ENCODE peak calls at places on chromosomes 11 and 22, in six cellular contexts. One of them, this sample, is unnamed.
A peak's percentile ranks its signal among the peaks of the same experiment; 100 is the strongest.

GRCh38 chr22:19515654-19516377 is 8.4 kb downstream of the CLDN5 start:
- DNase-seq in IMR-90: no peak
- DNase-seq in OCI-LY7: no peak
- DNase-seq in hepatocyte: no peak
- DNase-seq in A549: no peak
- DNase-seq in neuronal stem cell: no peak
- DNase-seq in this sample: no peak

GRCh38 chr11:953513-953912 is 27.8 kb downstream of the AP2A2 start:
- DNase-seq in OCI-LY7: no peak
- DNase-seq in A549: no peak
- DNase-seq in hepatocyte: no peak
- DNase-seq in IMR-90: no peak
- DNase-seq in neuronal stem cell: no peak
- DNase-seq in this sample: no peak

GRCh38 chr11:67355794-67356550 is 2.6 kb upstream of the POLD4 start:
- DNase-seq in IMR-90: no peak
- DNase-seq in hepatocyte: no peak
- DNase-seq in A549: peak; percentile 1
- DNase-seq in neuronal stem cell: no peak
- DNase-seq in OCI-LY7: peak; percentile 60
- DNase-seq in this sample: peak; percentile 32

GRCh38 chr11:124890701-124891389 is 6.8 kb downstream of the ROBO4 start:
- DNase-seq in OCI-LY7: no peak
- DNase-seq in A549: no peak
- DNase-seq in neuronal stem cell: no peak
- DNase-seq in IMR-90: no peak
- DNase-seq in hepatocyte: no peak
- DNase-seq in this sample: no peak

GRCh38 chr22:44063462-44064371 is 39.6 kb downstream of the PARVB start:
- DNase-seq in OCI-LY7: peak; percentile 14
- DNase-seq in neuronal stem cell: no peak
- DNase-seq in IMR-90: no peak
- DNase-seq in A549: no peak
- DNase-seq in hepatocyte: no peak
- DNase-seq in this sample: no peak

GRCh38 chr22:41526226-41526531 is 18.1 kb downstream of the POLR3H start:
- DNase-seq in IMR-90: no peak
- DNase-seq in hepatocyte: no peak
- DNase-seq in OCI-LY7: no peak
- DNase-seq in neuronal stem cell: no peak
- DNase-seq in A549: no peak
- DNase-seq in this sample: no peak

GRCh38 chr11:112103446-112103845 is 16.8 kb downstream of the SDHD start:
- DNase-seq in IMR-90: no peak
- DNase-seq in neuronal stem cell: no peak
- DNase-seq in A549: no peak
- DNase-seq in OCI-LY7: no peak
- DNase-seq in hepatocyte: no peak
- DNase-seq in this sample: no peak

GRCh38 chr11:16397355-16397754 is 41.0 kb upstream of the SOX6 start:
- DNase-seq in A549: no peak
- DNase-seq in IMR-90: no peak
- DNase-seq in OCI-LY7: no peak
- DNase-seq in hepatocyte: no peak
- DNase-seq in neuronal stem cell: no peak
- DNase-seq in this sample: no peak

GRCh38 chr22:24023204-24023789 is 12.2 kb downstream of the CABIN1 start:
- DNase-seq in OCI-LY7: no peak
- DNase-seq in IMR-90: no peak
- DNase-seq in hepatocyte: no peak
- DNase-seq in neuronal stem cell: no peak
- DNase-seq in A549: no peak
- DNase-seq in this sample: no peak

GRCh38 chr22:45818130-45819085 is 146.8 kb downstream of the ATXN10 start:
- DNase-seq in neuronal stem cell: no peak
- DNase-seq in IMR-90: no peak
- DNase-seq in hepatocyte: peak; percentile 29
- DNase-seq in A549: no peak
- DNase-seq in OCI-LY7: no peak
- DNase-seq in this sample: peak; percentile 51

GRCh38 chr11:86064236-86064803 is 4.6 kb downstream of the PICALM start:
- DNase-seq in IMR-90: peak; percentile 54
- DNase-seq in neuronal stem cell: no peak
- DNase-seq in A549: no peak
- DNase-seq in hepatocyte: no peak
- DNase-seq in OCI-LY7: no peak
- DNase-seq in this sample: no peak

GRCh38 chr11:95078526-95078925 is 11.1 kb upstream of the ENDOD1 start:
- DNase-seq in IMR-90: peak; percentile 6
- DNase-seq in A549: no peak
- DNase-seq in neuronal stem cell: no peak
- DNase-seq in OCI-LY7: no peak
- DNase-seq in hepatocyte: no peak
- DNase-seq in this sample: no peak

GRCh38 chr22:45053571-45053970 is 43.8 kb upstream of the PHF21B start:
- DNase-seq in OCI-LY7: no peak
- DNase-seq in A549: no peak
- DNase-seq in IMR-90: no peak
- DNase-seq in neuronal stem cell: no peak
- DNase-seq in hepatocyte: no peak
- DNase-seq in this sample: no peak

GRCh38 chr11:62545437-62546243 is 966 bp downstream of the AHNAK start:
- DNase-seq in A549: peak; percentile 89
- DNase-seq in neuronal stem cell: peak; percentile 78
- DNase-seq in OCI-LY7: no peak
- DNase-seq in hepatocyte: peak; percentile 94
- DNase-seq in IMR-90: peak; percentile 93
- DNase-seq in this sample: peak; percentile 87

GRCh38 chr11:111123463-111124398 is 121.8 kb upstream of the POU2AF2 start:
- DNase-seq in hepatocyte: no peak
- DNase-seq in OCI-LY7: peak; percentile 10
- DNase-seq in neuronal stem cell: no peak
- DNase-seq in A549: no peak
- DNase-seq in IMR-90: no peak
- DNase-seq in this sample: no peak

GRCh38 chr11:61777234-61778090 is 14.9 kb downstream of the TMEM258 start:
- DNase-seq in hepatocyte: no peak
- DNase-seq in OCI-LY7: no peak
- DNase-seq in neuronal stem cell: no peak
- DNase-seq in A549: no peak
- DNase-seq in IMR-90: no peak
- DNase-seq in this sample: no peak

GRCh38 chr11:65119670-65119995 is 2.1 kb upstream of the ZNHIT2 start:
- DNase-seq in OCI-LY7: peak; percentile 51
- DNase-seq in hepatocyte: no peak
- DNase-seq in A549: no peak
- DNase-seq in neuronal stem cell: no peak
- DNase-seq in IMR-90: no peak
- DNase-seq in this sample: no peak
- H3K4me2 ChIP-seq in OCI-LY7: peak overlapping the region; percentile 87
- H3K4me2 ChIP-seq in hepatocyte: no peak overlapping the region
- H3K4me2 ChIP-seq in A549: no peak overlapping the region
- H3K4me2 ChIP-seq in neuronal stem cell: no peak overlapping the region
- H3K4me2 ChIP-seq in IMR-90: no peak overlapping the region
- H3K4me2 ChIP-seq in this sample: no peak overlapping the region

GRCh38 chr11:70353900-70354568 is 44.3 kb upstream of the CTTN start:
- DNase-seq in neuronal stem cell: no peak
- DNase-seq in A549: no peak
- DNase-seq in IMR-90: no peak
- DNase-seq in OCI-LY7: no peak
- DNase-seq in hepatocyte: no peak
- DNase-seq in this sample: no peak
- H3K4me2 ChIP-seq in neuronal stem cell: no peak overlapping the region
- H3K4me2 ChIP-seq in A549: no peak overlapping the region
- H3K4me2 ChIP-seq in IMR-90: no peak overlapping the region
- H3K4me2 ChIP-seq in OCI-LY7: no peak overlapping the region
- H3K4me2 ChIP-seq in hepatocyte: no peak overlapping the region
- H3K4me2 ChIP-seq in this sample: no peak overlapping the region

GRCh38 chr11:88042238-88043032 is 132.8 kb downstream of the RAB38 start:
- DNase-seq in neuronal stem cell: no peak
- DNase-seq in OCI-LY7: no peak
- DNase-seq in IMR-90: no peak
- DNase-seq in A549: no peak
- DNase-seq in hepatocyte: peak; percentile 7
- DNase-seq in this sample: no peak
- H3K4me2 ChIP-seq in neuronal stem cell: no peak overlapping the region
- H3K4me2 ChIP-seq in OCI-LY7: no peak overlapping the region
- H3K4me2 ChIP-seq in IMR-90: no peak overlapping the region
- H3K4me2 ChIP-seq in A549: no peak overlapping the region
- H3K4me2 ChIP-seq in hepatocyte: no peak overlapping the region
- H3K4me2 ChIP-seq in this sample: peak overlapping the region; percentile 42

GRCh38 chr22:49093192-49093880 is 734.3 kb downstream of the BRD1 start:
- DNase-seq in A549: no peak
- DNase-seq in OCI-LY7: no peak
- DNase-seq in IMR-90: no peak
- DNase-seq in neuronal stem cell: no peak
- DNase-seq in hepatocyte: no peak
- DNase-seq in this sample: no peak

GRCh38 chr22:49094858-49095257 is 732.8 kb downstream of the BRD1 start:
- DNase-seq in OCI-LY7: no peak
- DNase-seq in hepatocyte: no peak
- DNase-seq in neuronal stem cell: no peak
- DNase-seq in IMR-90: no peak
- DNase-seq in A549: no peak
- DNase-seq in this sample: no peak

GRCh38 chr22:49095366-49095765 is 732.3 kb downstream of the BRD1 start:
- DNase-seq in IMR-90: no peak
- DNase-seq in A549: no peak
- DNase-seq in neuronal stem cell: no peak
- DNase-seq in hepatocyte: no peak
- DNase-seq in OCI-LY7: no peak
- DNase-seq in this sample: no peak

GRCh38 chr22:49092751-49093150 is 734.9 kb downstream of the BRD1 start:
- DNase-seq in A549: no peak
- DNase-seq in hepatocyte: no peak
- DNase-seq in OCI-LY7: no peak
- DNase-seq in IMR-90: no peak
- DNase-seq in neuronal stem cell: no peak
- DNase-seq in this sample: no peak

GRCh38 chr22:49094151-49094550 is 733.5 kb downstream of the BRD1 start:
- DNase-seq in OCI-LY7: no peak
- DNase-seq in A549: no peak
- DNase-seq in IMR-90: no peak
- DNase-seq in hepatocyte: no peak
- DNase-seq in neuronal stem cell: no peak
- DNase-seq in this sample: no peak
- H3K4me2 ChIP-seq in OCI-LY7: no peak overlapping the region
- H3K4me2 ChIP-seq in A549: no peak overlapping the region
- H3K4me2 ChIP-seq in IMR-90: no peak overlapping the region
- H3K4me2 ChIP-seq in hepatocyte: no peak overlapping the region
- H3K4me2 ChIP-seq in neuronal stem cell: no peak overlapping the region
- H3K4me2 ChIP-seq in this sample: no peak overlapping the region

GRCh38 chr22:37329239-37330140 is 47.2 kb downstream of the CYTH4 start:
- DNase-seq in OCI-LY7: no peak
- DNase-seq in neuronal stem cell: no peak
- DNase-seq in hepatocyte: no peak
- DNase-seq in IMR-90: peak; percentile 31
- DNase-seq in A549: no peak
- DNase-seq in this sample: peak; percentile 37

GRCh38 chr22:37326726-37327125 is 44.4 kb downstream of the CYTH4 start:
- DNase-seq in OCI-LY7: no peak
- DNase-seq in neuronal stem cell: no peak
- DNase-seq in A549: no peak
- DNase-seq in hepatocyte: peak; percentile 67
- DNase-seq in IMR-90: no peak
- DNase-seq in this sample: no peak

GRCh38 chr22:37325024-37325395 is 42.7 kb downstream of the CYTH4 start:
- DNase-seq in neuronal stem cell: no peak
- DNase-seq in OCI-LY7: no peak
- DNase-seq in A549: no peak
- DNase-seq in hepatocyte: no peak
- DNase-seq in IMR-90: no peak
- DNase-seq in this sample: no peak

GRCh38 chr22:37330200-37331033 is 48.1 kb downstream of the CYTH4 start:
- DNase-seq in OCI-LY7: peak; percentile 87
- DNase-seq in hepatocyte: peak; percentile 92
- DNase-seq in A549: peak; percentile 79
- DNase-seq in neuronal stem cell: peak; percentile 88
- DNase-seq in IMR-90: peak; percentile 90
- DNase-seq in this sample: peak; percentile 98

DNA sequence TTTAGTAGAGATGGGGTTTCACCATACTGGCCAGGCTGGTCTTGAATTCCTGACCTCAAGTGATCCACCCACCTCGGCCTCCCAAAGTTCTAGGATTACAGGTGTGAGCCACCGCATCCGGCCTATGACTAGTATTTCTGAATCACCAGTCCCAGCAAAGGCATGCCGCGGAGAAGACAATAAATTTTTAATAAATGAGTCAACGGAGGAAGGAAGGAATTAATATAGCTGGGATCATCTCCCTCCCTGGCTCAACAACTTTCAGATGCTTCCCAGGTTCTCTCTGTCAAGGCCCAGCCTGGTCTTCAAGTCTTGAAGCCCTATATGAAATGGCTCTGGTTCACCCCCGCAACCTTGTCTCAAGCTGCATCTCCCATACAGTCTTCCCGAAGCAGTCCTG is 45.7 kb downstream of the CYTH4 start:
- DNase-seq in IMR-90: peak; percentile 93
- DNase-seq in hepatocyte: no peak
- DNase-seq in A549: no peak
- DNase-seq in OCI-LY7: no peak
- DNase-seq in neuronal stem cell: no peak
- DNase-seq in this sample: no peak
- H3K4me2 ChIP-seq in IMR-90: no peak overlapping the region
- H3K4me2 ChIP-seq in hepatocyte: no peak overlapping the region
- H3K4me2 ChIP-seq in A549: peak overlapping the region; percentile 47
- H3K4me2 ChIP-seq in OCI-LY7: no peak overlapping the region
- H3K4me2 ChIP-seq in neuronal stem cell: no peak overlapping the region
- H3K4me2 ChIP-seq in this sample: no peak overlapping the region

This sample was measured in neural progenitor cell.